ENCODE peak calls at places on chromosome 16, in nine cellular contexts. U, D, R, V, N, S, I, A and J are unnamed samples.

GRCh38 chr16:11909653-11910551 is 5.9 kb downstream of the GSPT1 start:
- DNase-seq in V (no peak), I (no peak), R (no peak), S (no peak), D (peak; percentile 11), N (no peak), A (no peak), U (no peak), J (peak; percentile 87)

GRCh38 chr16:28879261-28879840 is 1.1 kb downstream of the ATP2A1 start:
- DNase-seq in U (no peak), V (no peak), R (no peak), S (no peak), I (no peak), N (no peak), D (no peak), A (no peak), J (no peak)

GRCh38 chr16:2092866-2093265 is 42.8 kb downstream of the PKD1 start:
- DNase-seq in R (no peak), V (no peak), N (no peak), U (no peak), I (no peak), A (no peak), D (no peak), S (no peak), J (no peak)

GRCh38 chr16:2422123-2422867 is 7.0 kb upstream of the CCNF start:
- DNase-seq in N (no peak), D (no peak), A (no peak), I (no peak), U (no peak), V (no peak), S (no peak), R (no peak), J (no peak)

GRCh38 chr16:11016993-11017392 is 72.6 kb downstream of the CLEC16A start:
- DNase-seq in N (no peak), D (peak; percentile 80), A (peak; percentile 84), R (no peak), U (peak; percentile 65), I (no peak), V (peak; percentile 63), S (no peak), J (peak; percentile 62)

GRCh38 chr16:31357324-31358156 is 2.6 kb downstream of the ITGAX start:
- DNase-seq in U (peak; percentile 37), S (no peak), N (no peak), I (no peak), A (no peak), V (no peak), R (no peak), D (no peak), J (no peak)

GRCh38 chr16:75323928-75324327 is 72.5 kb upstream of the BCAR1 start:
- DNase-seq in S (no peak), D (peak; percentile 52), A (no peak), N (no peak), R (no peak), I (no peak), U (no peak), V (no peak), J (peak; percentile 24)

GRCh38 chr16:27181020-27181419 is 22.3 kb upstream of the KDM8 start:
- DNase-seq in R (no peak), U (no peak), V (no peak), I (no peak), N (peak; percentile 53), S (no peak), D (no peak), A (no peak), J (no peak)

GRCh38 chr16:62041401-62041800 is 5.2 kb upstream of the CDH8 start:
- DNase-seq in U (peak; percentile 54), V (no peak), R (no peak), I (peak; percentile 54), N (peak; percentile 21), D (peak; percentile 54), S (no peak), A (peak; percentile 20), J (peak; percentile 32)

GRCh38 chr16:57999971-58000705 is at the start of gene ZNF319:
- DNase-seq in V (peak; percentile 46), N (peak; percentile 43), D (peak; percentile 20), U (no peak), R (no peak), I (peak; percentile 66), A (no peak), S (no peak), J (peak; percentile 29)

GRCh38 chr16:56608876-56609462 is 585 bp downstream of the MT2A start:
- DNase-seq in D (peak; percentile 53), S (no peak), N (no peak), R (peak; percentile 51), A (no peak), I (peak; percentile 51), V (no peak), U (no peak), J (peak; percentile 42)

GRCh38 chr16:7303014-7303676 is 29.5 kb upstream of the RBFOX1 start:
- DNase-seq in R (no peak), U (peak; percentile 70), N (no peak), A (no peak), V (peak; percentile 35), I (peak; percentile 78), D (no peak), S (no peak), J (no peak)

GRCh38 chr16:67857547-67858233 is 10.2 kb upstream of the CENPT start:
- DNase-seq in I (no peak), S (no peak), V (peak; percentile 78), A (peak; percentile 97), D (peak; percentile 99), N (no peak), R (no peak), U (no peak), J (peak; percentile 95)